ENCODE peak calls at places on chromosomes 4 and X, in five cellular contexts. H is left ventricle myocardium inferior; Q is neural progenitor cell; A is BE2C; O is naive thymus-derived CD4-positive, alpha-beta T cell. U is an unnamed sample.
A peak's percentile ranks its signal among the peaks of the same experiment; 100 is the strongest.

GRCh38 chr4:15587649-15588048 is 67.5 kb downstream of the FBXL5 start:
- DNase-seq in A (no peak), O (no peak), H (no peak), Q (no peak), U (no peak)

GRCh38 chrX:55057691-55058249 is 17.1 kb upstream of the PAGE2B start:
- DNase-seq in A (peak; percentile 24), Q (peak; percentile 26), H (no peak), O (no peak), U (peak; percentile 40)

GRCh38 chrX:75327607-75328006 is 53.7 kb downstream of the UPRT start:
- DNase-seq in A (no peak), Q (no peak), O (no peak), H (no peak), U (no peak)

GRCh38 chrX:106952988-106953387 is 32.8 kb downstream of the CLDN2 start:
- DNase-seq in O (no peak), H (no peak), A (no peak), Q (no peak), U (peak; percentile 6)

GRCh38 chrX:78075787-78076389 is 28.2 kb upstream of the PGK1 start:
- DNase-seq in A (no peak), Q (no peak), H (no peak), O (no peak), U (no peak)

GRCh38 chrX:91434351-91435168 is at the start of gene PABPC5:
- DNase-seq in Q (peak; percentile 88), O (no peak), A (no peak), H (peak; percentile 78), U (peak; percentile 70)

GRCh38 chr4:5640096-5640495 is 68.3 kb downstream of the EVC2 start:
- DNase-seq in Q (no peak), H (no peak), O (no peak), A (no peak), U (no peak)

GRCh38 chrX:9670136-9670905 is 95.3 kb downstream of the GPR143 start:
- DNase-seq in O (no peak), A (no peak), H (no peak), Q (no peak), U (no peak)

GRCh38 chr4:173746424-173746823 is 216.4 kb upstream of the HAND2 start:
- DNase-seq in Q (no peak), A (no peak), O (no peak), H (no peak), U (no peak)

GRCh38 chrX:140087865-140088264 is 122.5 kb upstream of the CXorf66 start:
- DNase-seq in H (no peak), A (no peak), O (no peak), Q (peak; percentile 54), U (no peak)

GRCh38 chrX:45771114-45771513 is 570.4 kb upstream of the DIPK2B start:
- DNase-seq in A (no peak), Q (no peak), H (no peak), O (no peak), U (no peak)

GRCh38 chrX:104318330-104319009 is 63.7 kb upstream of the ESX1 start:
- DNase-seq in A (no peak), Q (peak; percentile 31), H (no peak), O (no peak), U (no peak)

GRCh38 chr4:52780627-52781354 is 29.6 kb upstream of the ERVMER34-1 start:
- DNase-seq in H (no peak), O (no peak), Q (no peak), A (peak; percentile 42), U (peak; percentile 19)

GRCh38 chrX:123833387-123833786 is 26.5 kb upstream of the XIAP start:
- DNase-seq in Q (peak; percentile 38), A (peak; percentile 53), H (no peak), O (peak; percentile 35), U (peak; percentile 72)

GRCh38 chr4:73816814-73817213 is 19.7 kb upstream of the CXCL6 start:
- DNase-seq in O (no peak), A (no peak), H (no peak), Q (no peak), U (no peak)

GRCh38 chr4:143784567-143784966 is 84.1 kb upstream of the FREM3 start:
- DNase-seq in H (no peak), A (no peak), O (no peak), Q (no peak), U (no peak)

GRCh38 chr4:73895201-73896177 is 26.3 kb downstream of the CXCL1 start:
- DNase-seq in H (no peak), A (no peak), O (no peak), Q (no peak), U (no peak)

GRCh38 chr4:530017-530781 is 31.2 kb downstream of the PIGG start:
- DNase-seq in H (no peak), A (no peak), O (no peak), Q (no peak), U (no peak)

GRCh38 chr4:15455290-15455689 is 14.4 kb upstream of the CC2D2A start:
- DNase-seq in O (no peak), A (no peak), H (peak; percentile 40), Q (no peak), U (no peak)

GRCh38 chrX:31038585-31039326 is 33.1 kb downstream of the FTHL17 start:
- DNase-seq in H (peak; percentile 11), O (no peak), Q (peak; percentile 49), A (peak; percentile 52), U (peak; percentile 40)

GRCh38 chrX:106612403-106612789 is 618 bp downstream of the RADX start:
- DNase-seq in O (no peak), Q (peak; percentile 5), H (no peak), A (no peak), U (no peak)

GRCh38 chr4:20895988-20896387 is 195.7 kb downstream of the PACRGL start:
- DNase-seq in O (no peak), Q (no peak), H (no peak), A (no peak), U (no peak)

GRCh38 chr4:20192754-20193521 is 58.8 kb upstream of the SLIT2 start:
- DNase-seq in Q (no peak), O (no peak), A (no peak), H (no peak), U (no peak)

GRCh38 chr4:175252642-175253041 is 334.5 kb downstream of the ADAM29 start:
- DNase-seq in A (no peak), H (no peak), O (no peak), Q (no peak), U (no peak)

GRCh38 chr4:168769416-168769815 is 240.6 kb downstream of the CBR4 start:
- DNase-seq in A (no peak), H (no peak), O (no peak), Q (no peak), U (no peak)

GRCh38 chr4:175947117-175947722 is 118.4 kb upstream of the WDR17 start:
- DNase-seq in O (no peak), H (no peak), A (no peak), Q (peak; percentile 6), U (no peak)

GRCh38 chrX:38500886-38501285 is 60.5 kb upstream of the TSPAN7 start:
- DNase-seq in O (no peak), H (no peak), Q (no peak), A (no peak), U (no peak)

GRCh38 chr4:6340446-6341015 is 70.9 kb downstream of the WFS1 start:
- DNase-seq in H (no peak), A (no peak), Q (no peak), O (no peak), U (no peak)

GRCh38 chr4:145619639-145619996 is 433 bp downstream of the MMAA start:
- DNase-seq in O (peak; percentile 56), Q (no peak), A (peak; percentile 19), H (no peak), U (peak; percentile 29)

DNA sequence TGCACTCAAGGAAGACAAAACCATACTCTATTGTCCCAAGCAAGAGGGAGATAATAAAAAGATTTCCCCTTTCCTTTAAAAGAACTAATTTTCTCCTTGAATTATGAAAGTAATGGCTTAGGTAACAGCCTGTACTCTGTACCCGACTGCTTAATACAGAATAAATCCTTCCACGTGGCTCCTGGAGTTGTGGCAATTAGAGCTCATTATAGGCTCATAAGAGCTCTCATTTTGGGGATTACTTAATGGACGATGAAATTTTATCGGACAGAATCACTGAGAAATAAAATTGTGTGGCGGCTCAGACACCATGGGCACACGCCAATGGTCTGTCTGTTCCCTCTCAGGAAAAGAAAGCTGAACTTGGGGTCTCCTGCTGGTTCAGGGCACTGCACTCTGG is 2.8 kb upstream of the GSX2 start:
- DNase-seq in Q (no peak), A (no peak), H (no peak), O (no peak), U (no peak)
- H3K4me1 ChIP-seq in Q (peaks cover 52% of the 10 kb centered on the region), A (no peaks in the 10 kb centered on the region), H (peaks cover 34% of the 10 kb centered on the region), O (peaks cover 33% of the 10 kb centered on the region), U (no peaks in the 10 kb centered on the region)

GRCh38 chr4:109444182-109444844 is 10.7 kb downstream of the SEC24B start:
- DNase-seq in O (no peak), Q (no peak), A (no peak), H (no peak), U (no peak)
- H3K4me1 ChIP-seq in O (peaks cover 18% of the 10 kb centered on the region), Q (peaks cover 3% of the 10 kb centered on the region), A (no peaks in the 10 kb centered on the region), H (peaks cover 52% of the 10 kb centered on the region), U (peaks cover 2% of the 10 kb centered on the region)

DNA sequence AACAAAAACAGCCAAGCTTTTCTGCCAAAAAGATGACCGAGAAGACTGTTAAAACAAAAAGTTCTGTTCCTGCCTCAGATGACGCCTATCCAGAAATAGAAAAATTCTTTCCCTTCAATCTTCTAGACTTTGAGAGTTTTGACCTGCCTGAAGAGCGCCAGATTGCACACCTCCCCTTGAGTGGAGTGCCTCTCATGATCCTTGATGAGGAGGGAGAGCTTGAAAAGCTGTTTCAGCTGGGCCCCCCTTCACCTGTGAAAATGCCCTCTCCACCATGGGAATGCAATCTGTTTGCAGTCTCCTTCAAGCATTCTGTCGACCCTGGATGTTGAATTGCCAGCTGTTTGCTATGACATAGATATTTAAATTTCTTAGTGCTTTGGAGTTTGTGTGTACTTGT is 481 bp downstream of the PTTG2 start:
- DNase-seq in H (no peak), Q (no peak), A (no peak), O (no peak), U (no peak)
- H3K4me1 ChIP-seq in H (peaks cover 17% of the 10 kb centered on the region), Q (no peaks in the 10 kb centered on the region), A (no peaks in the 10 kb centered on the region), O (no peaks in the 10 kb centered on the region), U (no peaks in the 10 kb centered on the region)

GRCh38 chr4:161813889-161814288 is 349.9 kb downstream of the FSTL5 start:
- DNase-seq in H (no peak), A (no peak), Q (no peak), O (no peak), U (no peak)
- H3K4me1 ChIP-seq in H (no peaks in the 10 kb centered on the region), A (no peaks in the 10 kb centered on the region), Q (no peaks in the 10 kb centered on the region), O (no peaks in the 10 kb centered on the region), U (no peaks in the 10 kb centered on the region)

DNA sequence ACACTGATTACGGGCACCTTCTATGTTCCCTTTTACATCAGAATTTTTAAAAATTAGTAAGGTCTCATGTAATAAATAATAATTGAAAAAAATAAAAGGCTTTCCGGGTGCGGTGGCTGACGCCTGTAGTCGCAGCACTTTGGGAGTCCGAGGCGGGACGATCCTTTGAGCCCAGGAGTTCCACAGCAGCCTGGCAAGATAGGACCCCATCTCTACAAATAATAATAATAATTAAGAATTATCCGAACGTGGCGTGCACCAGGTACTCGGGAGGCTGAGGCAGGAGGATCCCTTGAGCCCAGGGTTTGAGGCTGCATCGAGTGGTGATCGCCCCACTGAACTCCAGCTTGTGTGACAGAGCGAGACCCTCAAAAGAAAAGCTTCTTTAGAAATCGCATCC is 771 bp upstream of the LAMTOR3 start:
- DNase-seq in Q (no peak), O (no peak), H (no peak), A (no peak), U (no peak)
- H3K4me1 ChIP-seq in Q (peaks cover 5% of the 10 kb centered on the region), O (peaks cover 25% of the 10 kb centered on the region), H (peaks cover 43% of the 10 kb centered on the region), A (no peaks in the 10 kb centered on the region), U (no peaks in the 10 kb centered on the region)